ENCODE peak calls at places on chromosomes 13 and 19, in four cellular contexts. H is cardiac muscle cell; I is effector memory CD4-positive, alpha-beta T cell; C is iris pigment epithelial cell. G is an unnamed sample.

GRCh38 chr19:14558370-14559066 is 13.3 kb downstream of the NDUFB7 start:
- DNase-seq in H (no peak), I (no peak), C (no peak), G (no peak)

GRCh38 chr13:40974460-40975407 is 44.4 kb downstream of the ELF1 start:
- DNase-seq in H (peak; percentile 89), I (peak; percentile 39), C (peak; percentile 82), G (no peak)

GRCh38 chr19:28990522-28990921 is 222.4 kb downstream of the UQCRFS1 start:
- DNase-seq in H (no peak), I (no peak), C (no peak), G (no peak)

GRCh38 chr19:16160943-16161560 is 12.3 kb downstream of the CIB3 start:
- DNase-seq in H (peak; percentile 30), I (no peak), C (peak; percentile 85), G (no peak)

GRCh38 chr13:110714798-110715394 is 1.4 kb downstream of the ING1 start:
- DNase-seq in H (peak; percentile 56), I (peak; percentile 43), C (peak; percentile 49), G (peak; percentile 57)

GRCh38 chr13:34682406-34682805 is 259.7 kb upstream of the NBEA start:
- DNase-seq in H (no peak), I (no peak), C (no peak), G (no peak)

GRCh38 chr19:54422136-54422535 is 6.9 kb downstream of the TTYH1 start:
- DNase-seq in H (no peak), I (no peak), C (no peak), G (no peak)

GRCh38 chr19:41225238-41226052 is 6.4 kb downstream of the AXL start:
- DNase-seq in H (peak; percentile 98), I (no peak), C (peak; percentile 98), G (no peak)

GRCh38 chr19:11240008-11240444 is 607 bp downstream of the ANGPTL8 start:
- DNase-seq in H (no peak), I (no peak), C (no peak), G (no peak)

GRCh38 chr19:19551862-19552192 is 13.8 kb downstream of the CILP2 start:
- DNase-seq in H (peak; percentile 26), I (no peak), C (peak; percentile 51), G (no peak)

GRCh38 chr13:51733656-51734334 is 70.2 kb downstream of the DHRS12 start:
- DNase-seq in H (no peak), I (no peak), C (no peak), G (no peak)

GRCh38 chr19:49741210-49741844 is 21.8 kb downstream of the TSKS start:
- DNase-seq in H (no peak), I (no peak), C (peak; percentile 36), G (no peak)

GRCh38 chr13:45916859-45917418 is 65.4 kb upstream of the SIAH3 start:
- DNase-seq in H (no peak), I (no peak), C (no peak), G (no peak)

GRCh38 chr13:59877933-59878332 is 285.8 kb downstream of the DIAPH3 start:
- DNase-seq in H (peak; percentile 22), I (no peak), C (no peak), G (no peak)

GRCh38 chr13:38888309-38888708 is 102.3 kb downstream of the STOML3 start:
- DNase-seq in H (peak; percentile 7), I (no peak), C (peak; percentile 46), G (no peak)

GRCh38 chr13:45361596-45362206 is 20.7 kb upstream of the TPT1 start:
- DNase-seq in H (no peak), I (no peak), C (peak; percentile 52), G (no peak)

GRCh38 chr19:40661616-40662015 is 28.8 kb downstream of the NUMBL start:
- DNase-seq in H (no peak), I (no peak), C (no peak), G (no peak)

GRCh38 chr19:51702103-51702753 is 9.1 kb downstream of the SPACA6 start:
- DNase-seq in H (peak; percentile 79), I (peak; percentile 44), C (peak; percentile 65), G (no peak)

GRCh38 chr19:8445488-8446001 is 770 bp downstream of the HNRNPM start:
- DNase-seq in H (peak; percentile 41), I (peak; percentile 39), C (peak; percentile 45), G (peak; percentile 43)

GRCh38 chr13:98405690-98406344 is 171.1 kb downstream of the STK24 start:
- DNase-seq in H (no peak), I (no peak), C (no peak), G (no peak)

GRCh38 chr19:35141627-35142401 is 1.2 kb upstream of the FXYD7 start:
- DNase-seq in H (peak; percentile 31), I (no peak), C (no peak), G (no peak)

GRCh38 chr19:55687281-55688172 is 12.5 kb downstream of the EPN1 start:
- DNase-seq in H (no peak), I (no peak), C (no peak), G (no peak)

GRCh38 chr19:29988351-29988750 is 46.3 kb downstream of the URI1 start:
- DNase-seq in H (no peak), I (no peak), C (no peak), G (no peak)

GRCh38 chr19:41427647-41428480 is 690 bp upstream of the B3GNT8 start:
- DNase-seq in H (peak; percentile 35), I (peak; percentile 53), C (peak; percentile 38), G (peak; percentile 35)

GRCh38 chr13:31922724-31923123 is 108.8 kb upstream of the FRY start:
- DNase-seq in H (no peak), I (no peak), C (no peak), G (no peak)

GRCh38 chr13:113539176-113539575 is 45.4 kb upstream of the TFDP1 start:
- DNase-seq in H (no peak), I (no peak), C (no peak), G (no peak)

GRCh38 chr19:18593367-18594095 is 4.9 kb downstream of the REX1BD start:
- DNase-seq in H (no peak), I (no peak), C (no peak), G (no peak)

GRCh38 chr13:110421696-110422395 is 114.8 kb downstream of the COL4A2 start:
- DNase-seq in H (peak; percentile 87), I (no peak), C (peak; percentile 97), G (no peak)

GRCh38 chr13:50611117-50611781 is 232.2 kb downstream of the DLEU7 start:
- DNase-seq in H (no peak), I (no peak), C (no peak), G (no peak)

G was measured in activated T-helper 2 cell treated with anti-CD3 and anti-CD28 coated beads, Interferon-gamma antibody, Interleukin-2, Interleukin-4, amounts not matched to agents 10 μg/mL and 5 μg/mL and 100 μg/mL, durations not matched to agents 14 hours and 24 hours and 36 hours.